ENCODE peak calls at places on chromosomes 5 and 9, in four cellular contexts. P is IMR-90, B is heart left ventricle, M is A549. X is an unnamed sample.
A peak's percentile ranks its signal among the peaks of the same experiment; 100 is the strongest.

GRCh38 chr9:119801311-119801710 is 432.1 kb upstream of the BRINP1 start:
- DNase-seq in P (no peak), B (no peak), M (no peak), X (peak; percentile 66)

GRCh38 chr9:36884721-36885120 is 149.3 kb downstream of the PAX5 start:
- DNase-seq in P (no peak), B (no peak), M (no peak), X (no peak)

GRCh38 chr5:107135391-107135790 is 535.3 kb downstream of the EFNA5 start:
- DNase-seq in P (peak; percentile 38), B (no peak), M (no peak), X (no peak)

GRCh38 chr5:129971684-129972083 is 67.4 kb downstream of the CHSY3 start:
- DNase-seq in P (no peak), B (no peak), M (no peak), X (no peak)

GRCh38 chr9:122332643-122333042 is 38.2 kb upstream of the PTGS1 start:
- DNase-seq in P (no peak), B (no peak), M (no peak), X (no peak)

GRCh38 chr5:175288048-175288621 is 155.8 kb downstream of the DRD1 start:
- DNase-seq in P (peak; percentile 7), B (no peak), M (peak; percentile 57), X (no peak)

GRCh38 chr5:158126442-158127399 is 267.8 kb upstream of the CLINT1 start:
- DNase-seq in P (no peak), B (no peak), M (no peak), X (no peak)

GRCh38 chr9:74940600-74940999 is 12.1 kb downstream of the C9orf40 start:
- DNase-seq in P (peak; percentile 12), B (no peak), M (no peak), X (no peak)

GRCh38 chr5:17365756-17366155 is 132.3 kb upstream of the TAF11L2 start:
- DNase-seq in P (peak; percentile 89), B (no peak), M (peak; percentile 42), X (no peak)

GRCh38 chr9:109019420-109019819 is 6.1 kb upstream of the CTNNAL1 start:
- DNase-seq in P (no peak), B (no peak), M (no peak), X (no peak)

GRCh38 chr5:177382423-177383029 is 1.7 kb upstream of the SLC34A1 start:
- DNase-seq in P (peak; percentile 18), B (no peak), M (no peak), X (no peak)

GRCh38 chr9:123309611-123310010 is 41.2 kb upstream of the STRBP start:
- DNase-seq in P (no peak), B (no peak), M (no peak), X (no peak)

GRCh38 chr5:107484261-107484660 is 186.5 kb downstream of the EFNA5 start:
- DNase-seq in P (no peak), B (no peak), M (no peak), X (no peak)

GRCh38 chr5:98880151-98880550 is 48.7 kb downstream of the CHD1 start:
- DNase-seq in P (no peak), B (no peak), M (no peak), X (no peak)

GRCh38 chr9:113920872-113921271 is 44.8 kb downstream of the ZNF618 start:
- DNase-seq in P (no peak), B (no peak), M (no peak), X (no peak)

GRCh38 chr5:73300520-73301207 is 127.7 kb downstream of the TMEM174 start:
- DNase-seq in P (no peak), B (no peak), M (no peak), X (no peak)

GRCh38 chr5:173633304-173633703 is 16.9 kb upstream of the BOD1 start:
- DNase-seq in P (no peak), B (no peak), M (no peak), X (no peak)

GRCh38 chr5:25028994-25029393 is 384.2 kb upstream of the CDH10 start:
- DNase-seq in P (no peak), B (peak; percentile 26), M (no peak), X (no peak)

GRCh38 chr9:131959887-131960286 is 119.8 kb downstream of the MED27 start:
- DNase-seq in P (no peak), B (no peak), M (no peak), X (no peak)

GRCh38 chr9:114080773-114081440 is 2.8 kb upstream of the AMBP start:
- DNase-seq in P (no peak), B (no peak), M (peak; percentile 83), X (no peak)

GRCh38 chr9:134928796-134929559 is 11.3 kb upstream of the FCN1 start:
- DNase-seq in P (no peak), B (peak; percentile 71), M (no peak), X (peak; percentile 72)

GRCh38 chr9:106417685-106418084 is 445.3 kb upstream of the ZNF462 start:
- DNase-seq in P (no peak), B (no peak), M (no peak), X (no peak)

GRCh38 chr9:18666987-18667772 is 193.2 kb downstream of the ADAMTSL1 start:
- DNase-seq in P (peak; percentile 43), B (no peak), M (no peak), X (no peak)

GRCh38 chr5:14134086-14134485 is 9.1 kb upstream of the TRIO start:
- DNase-seq in P (no peak), B (no peak), M (no peak), X (no peak)

GRCh38 chr9:102840356-102840755 is 154.8 kb upstream of the CYLC2 start:
- DNase-seq in P (no peak), B (no peak), M (no peak), X (no peak)

GRCh38 chr9:102845847-102846246 is 149.3 kb upstream of the CYLC2 start:
- DNase-seq in P (no peak), B (no peak), M (no peak), X (no peak)

GRCh38 chr9:102844754-102845153 is 150.4 kb upstream of the CYLC2 start:
- DNase-seq in P (no peak), B (no peak), M (no peak), X (no peak)

GRCh38 chr9:102841376-102841775 is 153.8 kb upstream of the CYLC2 start:
- DNase-seq in P (no peak), B (no peak), M (no peak), X (no peak)

DNA sequence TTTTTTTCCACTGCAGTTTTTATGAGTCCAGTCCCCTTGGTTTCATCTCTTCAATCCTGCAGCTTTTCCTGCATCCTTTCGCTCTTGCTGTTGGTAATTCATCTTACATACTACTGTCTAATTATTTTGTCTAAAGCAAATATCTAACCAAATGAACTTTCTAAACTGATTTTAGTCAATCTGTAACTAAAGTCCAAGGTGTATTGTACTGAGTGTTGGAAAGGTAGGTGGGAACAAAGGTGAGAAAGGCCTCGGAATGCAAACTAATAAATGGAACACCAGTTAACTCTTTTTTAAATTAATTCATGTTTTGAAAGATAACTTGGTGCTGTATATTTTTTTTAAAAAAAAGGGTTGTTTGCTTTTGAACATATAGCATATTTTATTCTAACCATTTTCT is 152.7 kb upstream of the CYLC2 start:
- DNase-seq in P (no peak), B (no peak), M (no peak), X (no peak)
- TF ChIP-seq CTCF in P (no peak), B (no peak), M (no peak), X (no peak)

DNA sequence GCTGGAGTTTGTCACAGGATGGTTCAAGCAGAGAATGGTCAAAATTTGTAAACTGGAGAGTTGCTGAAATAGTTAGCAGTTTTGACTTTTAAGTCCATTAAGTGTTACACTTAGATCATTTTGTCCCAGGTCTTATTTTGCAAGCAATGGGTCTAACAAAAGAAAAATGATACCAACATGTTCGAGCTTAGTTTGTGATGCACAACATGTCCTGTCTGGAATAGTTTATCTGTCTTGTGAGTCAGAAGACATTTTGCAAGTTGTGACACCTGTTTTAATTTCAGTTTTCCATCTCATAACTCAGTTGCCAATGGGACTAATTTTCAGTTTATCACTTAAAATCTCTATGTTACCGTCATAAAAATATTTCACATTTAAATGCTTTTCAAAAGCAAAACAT is 929.8 kb downstream of the CDH18 start:
- DNase-seq in P (no peak), B (no peak), M (no peak), X (no peak)
- H3K9me3 ChIP-seq in P (peaks cover 2% of the 10 kb centered on the region), B (no peaks in the 10 kb centered on the region), M (no peaks in the 10 kb centered on the region), X (no peaks in the 10 kb centered on the region)

GRCh38 chr9:137190315-137190853 is 1.9 kb downstream of the SSNA1 start:
- DNase-seq in P (no peak), B (no peak), M (no peak), X (no peak)
- TF ChIP-seq CTCF in P (no peak), B (no peak), M (no peak), X (no peak)

GRCh38 chr9:92682269-92682668 is 12.3 kb upstream of the IPPK start:
- DNase-seq in P (no peak), B (no peak), M (no peak), X (no peak)

GRCh38 chr9:92686954-92687353 is 17.0 kb upstream of the IPPK start:
- DNase-seq in P (no peak), B (no peak), M (no peak), X (no peak)

GRCh38 chr9:92679413-92680165 is 9.7 kb upstream of the IPPK start:
- DNase-seq in P (no peak), B (no peak), M (no peak), X (no peak)

GRCh38 chr9:92680166-92681119 is 10.5 kb upstream of the IPPK start:
- DNase-seq in P (peak; percentile 23), B (no peak), M (no peak), X (no peak)

DNA sequence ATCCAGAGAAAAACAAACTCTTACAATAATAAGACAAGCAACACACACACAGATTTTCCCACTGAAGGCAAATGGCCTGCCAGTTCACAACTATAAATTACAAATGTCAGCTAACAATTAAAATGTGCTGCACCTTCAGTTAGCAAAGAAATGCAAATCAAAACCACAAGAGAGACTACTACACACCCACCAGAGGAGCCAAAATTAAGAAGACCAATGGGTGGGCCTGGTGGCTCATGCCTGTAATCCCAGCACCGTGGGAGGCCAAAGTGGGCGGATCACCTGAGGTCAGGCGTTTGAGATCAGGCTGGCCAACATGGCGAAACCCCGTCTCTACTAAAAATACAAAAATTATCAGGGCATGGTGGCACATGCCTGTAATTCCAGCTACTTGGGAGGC is 15.1 kb upstream of the IPPK start:
- DNase-seq in P (no peak), B (no peak), M (no peak), X (no peak)
- H3K9me3 ChIP-seq in P (no peaks in the 10 kb centered on the region), B (peaks cover 6% of the 10 kb centered on the region), M (peaks cover 2% of the 10 kb centered on the region), X (peaks cover 10% of the 10 kb centered on the region)

GRCh38 chr5:45262061-45262590 is 434.1 kb downstream of the HCN1 start:
- DNase-seq in P (no peak), B (no peak), M (no peak), X (no peak)

GRCh38 chr5:45261125-45261524 is 435.1 kb downstream of the HCN1 start:
- DNase-seq in P (no peak), B (no peak), M (no peak), X (no peak)

GRCh38 chr5:45264447-45264846 is 431.7 kb downstream of the HCN1 start:
- DNase-seq in P (no peak), B (no peak), M (no peak), X (no peak)

DNA sequence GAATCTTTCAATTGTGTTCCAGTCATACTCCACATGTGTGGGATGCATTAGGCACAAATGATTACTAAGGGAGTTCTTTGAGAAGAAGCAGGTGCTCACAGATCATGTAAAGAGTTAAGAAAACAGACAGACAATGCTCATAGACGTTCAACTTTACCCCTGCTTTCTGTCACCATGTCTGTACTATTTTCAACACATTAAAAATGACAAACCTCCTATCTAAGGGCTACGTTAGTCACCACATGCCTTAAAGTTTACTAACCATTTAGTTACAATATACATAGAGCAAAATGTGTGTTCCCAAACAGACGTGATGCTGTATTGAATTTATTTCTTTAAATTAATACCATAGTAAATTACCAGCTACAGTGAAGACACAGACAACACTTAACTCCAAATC is 435.9 kb downstream of the HCN1 start:
- DNase-seq in P (no peak), B (no peak), M (no peak), X (no peak)
- TF ChIP-seq CTCF in P (no peak), B (no peak), M (no peak), X (no peak)

X was measured in tibial artery.